ENCODE peak calls at places on chromosome 22, in seven cellular contexts. D is left colon; F is CD4-positive, CD25-positive, alpha-beta regulatory T cell; A is WTC11; J is activated naive CD4-positive, alpha-beta T cell treated with anti-CD3 and anti-CD28 coated beads, Interleukin-2, amount 50 U/mL, for 16 hours; M is kidney glomerular epithelial cell; N is uterus. V is an unnamed sample.
A peak's percentile ranks its signal among the peaks of the same experiment; 100 is the strongest.

GRCh38 chr22:26894766-26895485 is 237.5 kb downstream of the MIAT start:
- DNase-seq in D (no peak), F (no peak), A (no peak), J (no peak), M (peak; percentile 97), N (no peak), V (peak; percentile 93)

GRCh38 chr22:26981520-26981919 is 324.1 kb downstream of the MIAT start:
- DNase-seq in D (no peak), F (no peak), A (no peak), J (no peak), M (no peak), N (peak; percentile 80), V (no peak)

GRCh38 chr22:49767355-49768062 is 60.2 kb downstream of the BRD1 start:
- DNase-seq in D (no peak), F (no peak), A (peak; percentile 66), J (peak; percentile 14), M (peak; percentile 28), N (no peak), V (peak; percentile 17)

GRCh38 chr22:46027219-46028068 is 50.5 kb upstream of the WNT7B start:
- DNase-seq in D (peak; percentile 87), F (no peak), A (peak; percentile 48), J (no peak), M (no peak), N (peak; percentile 56), V (no peak)

GRCh38 chr22:38080847-38081635 is 2.9 kb downstream of the SLC16A8 start:
- DNase-seq in D (peak; percentile 39), F (no peak), A (peak; percentile 68), J (no peak), M (no peak), N (no peak), V (no peak)

GRCh38 chr22:17888439-17888838 is 114.2 kb upstream of the BID start:
- DNase-seq in D (no peak), F (no peak), A (no peak), J (no peak), M (no peak), N (no peak), V (no peak)

GRCh38 chr22:44133161-44133560 is 47.6 kb upstream of the PARVG start:
- DNase-seq in D (no peak), F (no peak), A (no peak), J (no peak), M (no peak), N (no peak), V (peak; percentile 97)

GRCh38 chr22:32967285-32968101 is 90.7 kb downstream of the SYN3 start:
- DNase-seq in D (no peak), F (no peak), A (no peak), J (no peak), M (peak; percentile 84), N (no peak), V (no peak)

GRCh38 chr22:19523240-19524169 is 705 bp downstream of the CLDN5 start:
- DNase-seq in D (peak; percentile 16), F (no peak), A (peak; percentile 70), J (peak; percentile 38), M (no peak), N (no peak), V (no peak)

GRCh38 chr22:36853407-36854099 is 7.3 kb upstream of the NCF4 start:
- DNase-seq in D (peak; percentile 77), F (peak; percentile 75), A (peak; percentile 93), J (peak; percentile 89), M (peak; percentile 1), N (peak; percentile 31), V (no peak)

GRCh38 chr22:38448945-38449745 is 5.9 kb downstream of the KCNJ4 start:
- DNase-seq in D (no peak), F (no peak), A (no peak), J (no peak), M (no peak), N (no peak), V (no peak)

GRCh38 chr22:19943665-19944026 is 2.0 kb upstream of the TXNRD2 start:
- DNase-seq in D (no peak), F (no peak), A (no peak), J (no peak), M (no peak), N (no peak), V (peak; percentile 34)

GRCh38 chr22:46849951-46850350 is 87.5 kb downstream of the TBC1D22A start:
- DNase-seq in D (no peak), F (no peak), A (no peak), J (no peak), M (no peak), N (no peak), V (no peak)

GRCh38 chr22:37604875-37605274 is 3.8 kb upstream of the GGA1 start:
- DNase-seq in D (no peak), F (peak; percentile 46), A (no peak), J (peak; percentile 27), M (no peak), N (no peak), V (no peak)

GRCh38 chr22:20110359-20110985 is 5.4 kb upstream of the RANBP1 start:
- DNase-seq in D (no peak), F (no peak), A (no peak), J (no peak), M (no peak), N (no peak), V (no peak)

GRCh38 chr22:44574581-44575343 is 76.7 kb upstream of the RTL6 start:
- DNase-seq in D (no peak), F (no peak), A (no peak), J (no peak), M (no peak), N (no peak), V (no peak)

GRCh38 chr22:17957683-17958082 is 66.7 kb downstream of the MICAL3 start:
- DNase-seq in D (no peak), F (no peak), A (no peak), J (no peak), M (no peak), N (no peak), V (no peak)

GRCh38 chr22:27533105-27533504 is 268.5 kb downstream of the MN1 start:
- DNase-seq in D (no peak), F (no peak), A (no peak), J (no peak), M (no peak), N (no peak), V (no peak)

GRCh38 chr22:40021401-40022000 is 26.7 kb downstream of the FAM83F start:
- DNase-seq in D (no peak), F (no peak), A (no peak), J (no peak), M (no peak), N (no peak), V (no peak)

GRCh38 chr22:24433868-24434471 is 6.6 kb downstream of the ADORA2A start:
- DNase-seq in D (peak; percentile 38), F (no peak), A (no peak), J (no peak), M (no peak), N (no peak), V (peak; percentile 35)

GRCh38 chr22:27801197-27801615 is 350 bp downstream of the MN1 start:
- DNase-seq in D (no peak), F (no peak), A (peak; percentile 58), J (peak; percentile 47), M (peak; percentile 17), N (no peak), V (no peak)

GRCh38 chr22:36467946-36468345 is 13.5 kb downstream of the TXN2 start:
- DNase-seq in D (no peak), F (no peak), A (no peak), J (no peak), M (peak; percentile 92), N (no peak), V (peak; percentile 90)

GRCh38 chr22:50271519-50271970 is 1.4 kb upstream of the MAPK11 start:
- DNase-seq in D (peak; percentile 82), F (peak; percentile 55), A (peak; percentile 76), J (peak; percentile 60), M (peak; percentile 53), N (peak; percentile 54), V (no peak)

GRCh38 chr22:20937794-20938148 is 20.6 kb downstream of the CRKL start:
- DNase-seq in D (no peak), F (no peak), A (no peak), J (no peak), M (no peak), N (no peak), V (no peak)

GRCh38 chr22:11613898-11614755 is 3913.9 kb upstream of the OR11H1 start:
- DNase-seq in D (no peak), F (no peak), A (no peak), J (no peak), M (no peak), N (no peak), V (no peak)

V was measured in stromal cell of bone marrow.